ENCODE peak calls at places on chromosomes 12 and 14, in eight cellular contexts. One of them, this sample, is unnamed.

GRCh38 chr14:64761441-64762043 is 57.3 kb downstream of the PLEKHG3 start:
- DNase-seq in dermis blood vessel endothelial cell: no peak
- DNase-seq in right lobe of liver: no peak
- DNase-seq in nucleus accumbens: no peak
- DNase-seq in activated CD8-positive, alpha-beta T cell treated with anti-CD3 and anti-CD28 coated beads, Interleukin-2, amount 10 ng/mL, durations not matched to agents 7 days and 5 days: no peak
- DNase-seq in CD4-positive, alpha-beta memory T cell: no peak
- DNase-seq in stimulated activated naive CD8-positive, alpha-beta T cell treated with anti-CD3 and anti-CD28 coated beads, Interleukin-15, amount 100 ng/mL, for 72 hours: no peak
- DNase-seq in NCI-H2081: no peak
- DNase-seq in this sample: no peak

GRCh38 chr14:68199465-68200145 is 380.0 kb downstream of the RAD51B start:
- DNase-seq in nucleus accumbens: no peak
- DNase-seq in dermis blood vessel endothelial cell: peak
- DNase-seq in activated CD8-positive, alpha-beta T cell treated with anti-CD3 and anti-CD28 coated beads, Interleukin-2, amount 10 ng/mL, durations not matched to agents 7 days and 5 days: no peak
- DNase-seq in stimulated activated naive CD8-positive, alpha-beta T cell treated with anti-CD3 and anti-CD28 coated beads, Interleukin-15, amount 100 ng/mL, for 72 hours: no peak
- DNase-seq in CD4-positive, alpha-beta memory T cell: no peak
- DNase-seq in NCI-H2081: no peak
- DNase-seq in right lobe of liver: no peak
- DNase-seq in this sample: peak

GRCh38 chr14:54894995-54895394 is 7.6 kb downstream of the GCH1 start:
- DNase-seq in dermis blood vessel endothelial cell: peak
- DNase-seq in activated CD8-positive, alpha-beta T cell treated with anti-CD3 and anti-CD28 coated beads, Interleukin-2, amount 10 ng/mL, durations not matched to agents 7 days and 5 days: no peak
- DNase-seq in nucleus accumbens: no peak
- DNase-seq in CD4-positive, alpha-beta memory T cell: no peak
- DNase-seq in NCI-H2081: no peak
- DNase-seq in stimulated activated naive CD8-positive, alpha-beta T cell treated with anti-CD3 and anti-CD28 coated beads, Interleukin-15, amount 100 ng/mL, for 72 hours: no peak
- DNase-seq in right lobe of liver: no peak
- DNase-seq in this sample: no peak

GRCh38 chr12:14558377-14559051 is 9.2 kb downstream of the PLBD1 start:
- DNase-seq in right lobe of liver: no peak
- DNase-seq in dermis blood vessel endothelial cell: no peak
- DNase-seq in nucleus accumbens: no peak
- DNase-seq in CD4-positive, alpha-beta memory T cell: no peak
- DNase-seq in activated CD8-positive, alpha-beta T cell treated with anti-CD3 and anti-CD28 coated beads, Interleukin-2, amount 10 ng/mL, durations not matched to agents 7 days and 5 days: no peak
- DNase-seq in NCI-H2081: no peak
- DNase-seq in stimulated activated naive CD8-positive, alpha-beta T cell treated with anti-CD3 and anti-CD28 coated beads, Interleukin-15, amount 100 ng/mL, for 72 hours: no peak
- DNase-seq in this sample: no peak

GRCh38 chr14:95156765-95157194 is 549 bp downstream of the DICER1 start:
- DNase-seq in CD4-positive, alpha-beta memory T cell: no peak
- DNase-seq in nucleus accumbens: peak
- DNase-seq in activated CD8-positive, alpha-beta T cell treated with anti-CD3 and anti-CD28 coated beads, Interleukin-2, amount 10 ng/mL, durations not matched to agents 7 days and 5 days: peak
- DNase-seq in stimulated activated naive CD8-positive, alpha-beta T cell treated with anti-CD3 and anti-CD28 coated beads, Interleukin-15, amount 100 ng/mL, for 72 hours: peak
- DNase-seq in NCI-H2081: peak
- DNase-seq in dermis blood vessel endothelial cell: peak
- DNase-seq in right lobe of liver: peak
- DNase-seq in this sample: peak

GRCh38 chr14:22390824-22391461 is 198.1 kb downstream of the DAD1 start:
- DNase-seq in activated CD8-positive, alpha-beta T cell treated with anti-CD3 and anti-CD28 coated beads, Interleukin-2, amount 10 ng/mL, durations not matched to agents 7 days and 5 days: no peak
- DNase-seq in dermis blood vessel endothelial cell: no peak
- DNase-seq in right lobe of liver: no peak
- DNase-seq in stimulated activated naive CD8-positive, alpha-beta T cell treated with anti-CD3 and anti-CD28 coated beads, Interleukin-15, amount 100 ng/mL, for 72 hours: no peak
- DNase-seq in NCI-H2081: no peak
- DNase-seq in nucleus accumbens: no peak
- DNase-seq in CD4-positive, alpha-beta memory T cell: no peak
- DNase-seq in this sample: no peak

GRCh38 chr12:99767809-99768208 is 120.3 kb downstream of the GARIN6 start:
- DNase-seq in CD4-positive, alpha-beta memory T cell: no peak
- DNase-seq in activated CD8-positive, alpha-beta T cell treated with anti-CD3 and anti-CD28 coated beads, Interleukin-2, amount 10 ng/mL, durations not matched to agents 7 days and 5 days: no peak
- DNase-seq in right lobe of liver: no peak
- DNase-seq in stimulated activated naive CD8-positive, alpha-beta T cell treated with anti-CD3 and anti-CD28 coated beads, Interleukin-15, amount 100 ng/mL, for 72 hours: no peak
- DNase-seq in nucleus accumbens: no peak
- DNase-seq in NCI-H2081: peak
- DNase-seq in dermis blood vessel endothelial cell: peak
- DNase-seq in this sample: no peak

GRCh38 chr12:56267443-56268071 is 815 bp downstream of the COQ10A start:
- DNase-seq in CD4-positive, alpha-beta memory T cell: no peak
- DNase-seq in NCI-H2081: no peak
- DNase-seq in dermis blood vessel endothelial cell: no peak
- DNase-seq in nucleus accumbens: no peak
- DNase-seq in stimulated activated naive CD8-positive, alpha-beta T cell treated with anti-CD3 and anti-CD28 coated beads, Interleukin-15, amount 100 ng/mL, for 72 hours: no peak
- DNase-seq in activated CD8-positive, alpha-beta T cell treated with anti-CD3 and anti-CD28 coated beads, Interleukin-2, amount 10 ng/mL, durations not matched to agents 7 days and 5 days: no peak
- DNase-seq in right lobe of liver: peak
- DNase-seq in this sample: peak

GRCh38 chr14:99412122-99413061 is 68.3 kb downstream of the SETD3 start:
- DNase-seq in stimulated activated naive CD8-positive, alpha-beta T cell treated with anti-CD3 and anti-CD28 coated beads, Interleukin-15, amount 100 ng/mL, for 72 hours: no peak
- DNase-seq in CD4-positive, alpha-beta memory T cell: no peak
- DNase-seq in dermis blood vessel endothelial cell: peak
- DNase-seq in activated CD8-positive, alpha-beta T cell treated with anti-CD3 and anti-CD28 coated beads, Interleukin-2, amount 10 ng/mL, durations not matched to agents 7 days and 5 days: no peak
- DNase-seq in NCI-H2081: no peak
- DNase-seq in right lobe of liver: no peak
- DNase-seq in nucleus accumbens: no peak
- DNase-seq in this sample: peak

GRCh38 chr12:93127582-93128331 is 198.7 kb upstream of the EEA1 start:
- DNase-seq in nucleus accumbens: no peak
- DNase-seq in CD4-positive, alpha-beta memory T cell: no peak
- DNase-seq in right lobe of liver: peak
- DNase-seq in NCI-H2081: peak
- DNase-seq in activated CD8-positive, alpha-beta T cell treated with anti-CD3 and anti-CD28 coated beads, Interleukin-2, amount 10 ng/mL, durations not matched to agents 7 days and 5 days: no peak
- DNase-seq in stimulated activated naive CD8-positive, alpha-beta T cell treated with anti-CD3 and anti-CD28 coated beads, Interleukin-15, amount 100 ng/mL, for 72 hours: no peak
- DNase-seq in dermis blood vessel endothelial cell: no peak
- DNase-seq in this sample: peak

GRCh38 chr14:67137744-67138371 is 51.4 kb upstream of the GARIN2 start:
- DNase-seq in right lobe of liver: no peak
- DNase-seq in activated CD8-positive, alpha-beta T cell treated with anti-CD3 and anti-CD28 coated beads, Interleukin-2, amount 10 ng/mL, durations not matched to agents 7 days and 5 days: no peak
- DNase-seq in nucleus accumbens: no peak
- DNase-seq in dermis blood vessel endothelial cell: peak
- DNase-seq in CD4-positive, alpha-beta memory T cell: no peak
- DNase-seq in NCI-H2081: no peak
- DNase-seq in stimulated activated naive CD8-positive, alpha-beta T cell treated with anti-CD3 and anti-CD28 coated beads, Interleukin-15, amount 100 ng/mL, for 72 hours: no peak
- DNase-seq in this sample: no peak

This sample was measured in islet precursor cell.